ENCODE peak calls at places on chromosomes 11 and 22, in four cellular contexts. One of them, this sample, is unnamed.

GRCh38 chr11:129792663-129793062 is 23.0 kb upstream of the TMEM45B start:
- DNase-seq in heart right ventricle: no peak
- DNase-seq in HL-60: no peak
- DNase-seq in lower lobe of right lung: no peak
- DNase-seq in this sample: no peak

GRCh38 chr11:114678125-114679036 is at the start of gene NXPE2:
- DNase-seq in lower lobe of right lung: no peak
- DNase-seq in heart right ventricle: no peak
- DNase-seq in HL-60: no peak
- DNase-seq in this sample: no peak

GRCh38 chr22:29457730-29458129 is 19.3 kb downstream of the RFPL1 start:
- DNase-seq in HL-60: no peak
- DNase-seq in lower lobe of right lung: no peak
- DNase-seq in heart right ventricle: no peak
- DNase-seq in this sample: no peak

GRCh38 chr22:48047722-48048500 is 1285.5 kb downstream of the TBC1D22A start:
- DNase-seq in lower lobe of right lung: no peak
- DNase-seq in HL-60: no peak
- DNase-seq in heart right ventricle: no peak
- DNase-seq in this sample: peak

GRCh38 chr11:92204731-92205130 is 19.9 kb upstream of the FAT3 start:
- DNase-seq in lower lobe of right lung: no peak
- DNase-seq in HL-60: no peak
- DNase-seq in heart right ventricle: peak
- DNase-seq in this sample: no peak

GRCh38 chr11:22666700-22667439 is 459 bp downstream of the GAS2 start:
- DNase-seq in heart right ventricle: peak
- DNase-seq in HL-60: no peak
- DNase-seq in lower lobe of right lung: peak
- DNase-seq in this sample: peak

GRCh38 chr11:95790933-95791247 is 592 bp downstream of the CEP57 start:
- DNase-seq in lower lobe of right lung: peak
- DNase-seq in HL-60: peak
- DNase-seq in heart right ventricle: peak
- DNase-seq in this sample: peak

GRCh38 chr11:26143553-26144308 is 188.2 kb upstream of the ANO3 start:
- DNase-seq in heart right ventricle: no peak
- DNase-seq in HL-60: no peak
- DNase-seq in lower lobe of right lung: no peak
- DNase-seq in this sample: no peak

GRCh38 chr11:30527566-30527965 is 58.6 kb downstream of the MPPED2 start:
- DNase-seq in HL-60: no peak
- DNase-seq in lower lobe of right lung: no peak
- DNase-seq in heart right ventricle: no peak
- DNase-seq in this sample: no peak

GRCh38 chr22:46652930-46653331 is 32.7 kb downstream of the GRAMD4 start:
- DNase-seq in HL-60: no peak
- DNase-seq in lower lobe of right lung: no peak
- DNase-seq in heart right ventricle: peak
- DNase-seq in this sample: no peak
- TF ChIP-seq CTCF in HL-60: no peak
- TF ChIP-seq CTCF in lower lobe of right lung: no peak
- TF ChIP-seq CTCF in heart right ventricle: no peak
- TF ChIP-seq CTCF in this sample: no peak

GRCh38 chr11:73379189-73379880 is 3.1 kb downstream of the RELT start:
- DNase-seq in HL-60: no peak
- DNase-seq in heart right ventricle: no peak
- DNase-seq in lower lobe of right lung: peak
- DNase-seq in this sample: no peak

GRCh38 chr11:73374130-73374529 is 2.1 kb upstream of the RELT start:
- DNase-seq in heart right ventricle: no peak
- DNase-seq in lower lobe of right lung: no peak
- DNase-seq in HL-60: no peak
- DNase-seq in this sample: no peak

GRCh38 chr11:73375830-73376167 is 400 bp upstream of the RELT start:
- DNase-seq in HL-60: no peak
- DNase-seq in heart right ventricle: no peak
- DNase-seq in lower lobe of right lung: no peak
- DNase-seq in this sample: no peak

GRCh38 chr11:73376168-73376802 is at the start of gene RELT:
- DNase-seq in lower lobe of right lung: peak
- DNase-seq in HL-60: no peak
- DNase-seq in heart right ventricle: peak
- DNase-seq in this sample: peak

DNA sequence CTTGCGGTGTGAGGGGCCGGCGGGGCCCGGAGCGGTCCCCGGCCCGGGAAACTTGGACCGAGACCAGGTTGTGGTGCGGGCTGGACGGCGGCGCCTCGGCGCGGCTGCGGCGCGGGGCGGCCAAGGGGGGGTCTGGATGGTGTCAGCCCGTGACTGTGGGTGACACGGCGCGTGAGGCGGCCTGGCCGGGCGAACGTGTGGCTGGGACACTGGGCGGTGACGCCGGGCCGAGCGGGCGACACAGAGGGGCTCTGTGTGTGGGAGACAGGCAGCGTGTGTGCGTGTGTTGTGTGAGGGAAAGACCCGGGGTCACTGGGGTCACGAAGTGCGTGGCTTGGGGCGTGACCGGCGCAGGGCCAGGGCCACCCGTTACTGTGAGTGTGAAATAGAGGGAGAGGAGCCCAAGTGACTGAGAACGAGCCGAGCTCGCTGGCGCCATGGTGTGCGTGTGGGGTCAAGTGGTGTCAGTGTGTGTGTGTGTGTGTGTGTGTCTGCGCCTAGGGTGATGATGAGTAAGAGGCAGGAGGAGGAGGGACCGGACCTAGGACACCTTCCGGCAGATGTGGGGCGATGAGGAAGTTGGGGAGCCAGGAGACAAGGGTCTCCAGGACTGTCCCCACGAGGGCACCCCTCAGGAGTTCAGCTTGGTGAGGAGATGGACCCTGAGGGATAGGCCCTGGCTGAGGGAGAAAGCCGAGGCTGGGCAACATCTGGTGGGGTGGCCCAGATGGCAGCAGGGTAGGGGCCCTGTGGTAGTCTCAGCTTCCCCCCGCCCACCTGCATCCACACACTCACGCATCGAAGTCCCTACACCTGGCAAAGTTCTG is 817 bp downstream of the RELT start:
- DNase-seq in heart right ventricle: no peak
- DNase-seq in lower lobe of right lung: peak
- DNase-seq in HL-60: peak
- DNase-seq in this sample: no peak
- TF ChIP-seq CTCF in heart right ventricle: no peak
- TF ChIP-seq CTCF in lower lobe of right lung: no peak
- TF ChIP-seq CTCF in HL-60: no peak
- TF ChIP-seq CTCF in this sample: no peak

GRCh38 chr22:26086359-26086758 is 82.9 kb upstream of the SEZ6L start:
- DNase-seq in lower lobe of right lung: no peak
- DNase-seq in HL-60: no peak
- DNase-seq in heart right ventricle: no peak
- DNase-seq in this sample: no peak
- TF ChIP-seq CTCF in lower lobe of right lung: no peak
- TF ChIP-seq CTCF in HL-60: no peak
- TF ChIP-seq CTCF in heart right ventricle: no peak
- TF ChIP-seq CTCF in this sample: peak

GRCh38 chr11:61507012-61507768 is 1.4 kb upstream of the LRRC10B start:
- DNase-seq in lower lobe of right lung: no peak
- DNase-seq in HL-60: no peak
- DNase-seq in heart right ventricle: no peak
- DNase-seq in this sample: no peak

GRCh38 chr11:61510178-61510979 is 1.8 kb downstream of the LRRC10B start:
- DNase-seq in HL-60: no peak
- DNase-seq in heart right ventricle: no peak
- DNase-seq in lower lobe of right lung: no peak
- DNase-seq in this sample: no peak

GRCh38 chr11:61505640-61506155 is 2.9 kb upstream of the LRRC10B start:
- DNase-seq in HL-60: no peak
- DNase-seq in lower lobe of right lung: no peak
- DNase-seq in heart right ventricle: no peak
- DNase-seq in this sample: no peak

GRCh38 chr11:61509058-61510029 is 795 bp downstream of the LRRC10B start:
- DNase-seq in lower lobe of right lung: peak
- DNase-seq in HL-60: peak
- DNase-seq in heart right ventricle: peak
- DNase-seq in this sample: peak

GRCh38 chr11:61507962-61508824 is at the start of gene LRRC10B:
- DNase-seq in heart right ventricle: no peak
- DNase-seq in HL-60: peak
- DNase-seq in lower lobe of right lung: peak
- DNase-seq in this sample: peak
- TF ChIP-seq CTCF in heart right ventricle: no peak
- TF ChIP-seq CTCF in HL-60: no peak
- TF ChIP-seq CTCF in lower lobe of right lung: no peak
- TF ChIP-seq CTCF in this sample: no peak

DNA sequence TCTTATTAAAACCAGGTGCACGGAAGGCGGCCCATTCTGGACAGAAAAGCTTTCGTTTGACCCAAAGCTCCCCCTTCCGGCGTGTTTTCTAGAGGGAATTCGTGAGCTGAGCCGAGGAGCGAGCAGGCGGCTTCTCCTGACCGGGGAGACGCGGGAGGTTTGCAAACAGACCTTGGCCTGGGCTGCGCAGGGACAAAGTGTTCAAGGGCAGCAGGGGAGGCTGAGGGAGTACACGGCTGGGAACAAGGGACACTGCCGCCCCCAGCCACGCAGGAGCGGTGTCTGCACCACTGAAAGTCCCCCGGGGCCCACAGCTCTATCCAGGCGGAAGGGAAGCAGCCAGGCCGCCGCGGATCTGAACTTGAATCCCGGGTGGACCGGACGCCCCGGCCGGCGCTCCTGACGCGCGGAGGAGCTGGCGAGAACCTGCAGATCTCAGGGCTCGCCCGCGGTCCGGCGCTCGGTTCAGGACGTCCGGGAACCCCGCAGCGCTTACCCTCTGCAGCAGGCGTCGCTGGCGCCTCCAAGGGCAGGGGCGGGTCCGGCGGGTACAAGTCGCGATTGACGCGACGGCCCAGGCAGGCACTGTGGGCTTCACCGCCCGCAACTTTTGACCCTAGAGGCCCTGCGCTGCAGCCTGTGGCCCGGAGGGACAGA is 101.9 kb downstream of the WT1 start:
- DNase-seq in heart right ventricle: peak
- DNase-seq in lower lobe of right lung: peak
- DNase-seq in HL-60: no peak
- DNase-seq in this sample: no peak
- TF ChIP-seq CTCF in heart right ventricle: peak
- TF ChIP-seq CTCF in lower lobe of right lung: peak
- TF ChIP-seq CTCF in HL-60: no peak
- TF ChIP-seq CTCF in this sample: peak

GRCh38 chr11:8296203-8296602 is 32.5 kb upstream of the LMO1 start:
- DNase-seq in heart right ventricle: no peak
- DNase-seq in lower lobe of right lung: no peak
- DNase-seq in HL-60: no peak
- DNase-seq in this sample: no peak

GRCh38 chr11:8296872-8297271 is 33.2 kb upstream of the LMO1 start:
- DNase-seq in lower lobe of right lung: no peak
- DNase-seq in HL-60: no peak
- DNase-seq in heart right ventricle: peak
- DNase-seq in this sample: no peak

GRCh38 chr11:8298801-8299786 is 35.4 kb upstream of the LMO1 start:
- DNase-seq in HL-60: no peak
- DNase-seq in lower lobe of right lung: no peak
- DNase-seq in heart right ventricle: no peak
- DNase-seq in this sample: peak

GRCh38 chr11:8297781-8298440 is 34.2 kb upstream of the LMO1 start:
- DNase-seq in heart right ventricle: no peak
- DNase-seq in lower lobe of right lung: no peak
- DNase-seq in HL-60: no peak
- DNase-seq in this sample: peak

GRCh38 chr11:8301622-8302021 is 37.9 kb upstream of the LMO1 start:
- DNase-seq in heart right ventricle: no peak
- DNase-seq in HL-60: no peak
- DNase-seq in lower lobe of right lung: no peak
- DNase-seq in this sample: no peak
- TF ChIP-seq CTCF in heart right ventricle: no peak
- TF ChIP-seq CTCF in HL-60: no peak
- TF ChIP-seq CTCF in lower lobe of right lung: no peak
- TF ChIP-seq CTCF in this sample: no peak

DNA sequence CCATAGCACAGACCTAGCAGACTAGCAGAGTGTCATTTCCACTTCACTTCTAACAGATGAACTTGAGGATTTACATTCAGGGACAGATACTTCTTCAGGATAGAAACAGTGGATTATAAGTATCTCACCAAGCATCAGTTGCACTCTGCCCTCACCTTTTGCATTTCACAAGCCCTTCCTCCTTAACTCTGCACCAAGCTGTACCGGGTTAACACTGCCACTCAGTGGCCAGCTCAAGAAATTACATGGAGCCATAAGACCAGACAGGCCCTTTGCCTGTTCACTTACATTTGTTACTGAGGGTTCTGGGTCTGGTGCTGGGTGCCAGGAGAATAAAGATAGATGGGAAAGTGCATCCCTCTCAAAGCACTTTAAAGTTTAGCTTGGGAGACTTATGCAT is 309.8 kb downstream of the SHANK2 start:
- DNase-seq in HL-60: peak
- DNase-seq in heart right ventricle: no peak
- DNase-seq in lower lobe of right lung: no peak
- DNase-seq in this sample: no peak
- TF ChIP-seq CTCF in HL-60: peak
- TF ChIP-seq CTCF in heart right ventricle: peak
- TF ChIP-seq CTCF in lower lobe of right lung: no peak
- TF ChIP-seq CTCF in this sample: peak

GRCh38 chr22:20102203-20102780 is 13.6 kb upstream of the RANBP1 start:
- DNase-seq in lower lobe of right lung: no peak
- DNase-seq in heart right ventricle: no peak
- DNase-seq in HL-60: no peak
- DNase-seq in this sample: no peak
- TF ChIP-seq CTCF in lower lobe of right lung: no peak
- TF ChIP-seq CTCF in heart right ventricle: no peak
- TF ChIP-seq CTCF in HL-60: no peak
- TF ChIP-seq CTCF in this sample: no peak

DNA sequence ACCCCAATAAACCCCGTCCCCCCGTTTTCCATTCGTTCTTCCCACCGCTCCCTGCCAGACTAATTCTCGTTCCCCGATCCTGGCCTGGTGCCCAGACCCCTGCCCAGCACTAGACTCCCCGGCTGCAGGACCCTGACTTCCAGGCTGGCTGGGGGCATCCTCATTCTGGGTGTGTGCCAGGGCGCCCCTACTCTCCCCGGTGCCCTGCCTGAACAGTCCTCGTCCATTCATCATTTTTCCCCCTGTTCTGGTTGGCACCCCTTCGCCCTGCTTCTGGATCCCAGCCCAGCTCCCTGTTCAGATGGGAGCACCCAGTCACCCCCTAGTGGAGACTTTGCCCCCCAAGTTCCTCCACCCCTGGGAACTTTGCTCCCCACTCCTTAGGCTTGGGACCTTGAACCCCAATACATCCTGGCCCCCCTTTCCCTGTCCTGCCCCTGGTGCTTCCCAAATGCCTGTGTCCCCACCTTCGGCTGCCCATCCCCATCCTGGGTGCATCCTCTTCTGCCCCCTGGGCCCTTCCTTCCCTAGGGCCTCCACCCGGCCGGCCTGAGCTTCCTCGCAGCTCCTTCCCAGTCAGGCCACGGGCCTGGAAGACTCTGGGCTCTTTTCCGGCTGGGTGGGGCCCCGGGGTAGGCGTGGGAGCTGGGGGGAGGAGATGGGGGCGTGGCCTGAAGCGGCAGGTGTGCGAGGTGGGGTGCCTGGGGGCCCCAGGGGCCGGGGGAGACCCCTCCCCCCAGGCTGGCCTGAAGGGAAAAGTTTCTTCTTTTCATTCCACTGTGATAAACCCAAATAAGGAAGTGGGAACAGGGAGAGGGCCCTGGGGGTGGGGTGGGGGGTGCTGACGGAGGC is 882 bp downstream of the PLCB3 start:
- DNase-seq in HL-60: no peak
- DNase-seq in heart right ventricle: peak
- DNase-seq in lower lobe of right lung: peak
- DNase-seq in this sample: no peak
- TF ChIP-seq CTCF in HL-60: no peak
- TF ChIP-seq CTCF in heart right ventricle: peak
- TF ChIP-seq CTCF in lower lobe of right lung: no peak
- TF ChIP-seq CTCF in this sample: peak

This sample was measured in type B pancreatic cell.